ENCODE peak calls at places on chromosomes 13 and 19, in nine cellular contexts. One of them, this sample, is unnamed.

GRCh38 chr13:85544756-85545155 is 254.5 kb downstream of the SLITRK6 start:
- DNase-seq in IMR-90: no peak
- DNase-seq in lung: no peak
- DNase-seq in esophagus squamous epithelium: no peak
- DNase-seq in left lung: no peak
- DNase-seq in transverse colon: no peak
- DNase-seq in HL-60: no peak
- DNase-seq in tibial artery: no peak
- DNase-seq in left ventricle myocardium inferior: no peak
- DNase-seq in this sample: no peak

GRCh38 chr13:109667754-109668360 is 118.5 kb downstream of the IRS2 start:
- DNase-seq in esophagus squamous epithelium: no peak
- DNase-seq in lung: no peak
- DNase-seq in IMR-90: no peak
- DNase-seq in transverse colon: no peak
- DNase-seq in left ventricle myocardium inferior: no peak
- DNase-seq in HL-60: no peak
- DNase-seq in tibial artery: no peak
- DNase-seq in left lung: no peak
- DNase-seq in this sample: no peak

GRCh38 chr13:98839826-98840769 is 87.6 kb upstream of the SLC15A1 start:
- DNase-seq in IMR-90: peak; percentile 47
- DNase-seq in left lung: no peak
- DNase-seq in transverse colon: peak; percentile 51
- DNase-seq in HL-60: peak; percentile 52
- DNase-seq in tibial artery: peak; percentile 48
- DNase-seq in left ventricle myocardium inferior: peak; percentile 60
- DNase-seq in lung: peak; percentile 50
- DNase-seq in esophagus squamous epithelium: no peak
- DNase-seq in this sample: no peak

GRCh38 chr13:51955841-51956603 is 55.2 kb downstream of the ATP7B start:
- DNase-seq in IMR-90: no peak
- DNase-seq in esophagus squamous epithelium: no peak
- DNase-seq in lung: no peak
- DNase-seq in HL-60: no peak
- DNase-seq in left lung: no peak
- DNase-seq in left ventricle myocardium inferior: no peak
- DNase-seq in tibial artery: no peak
- DNase-seq in transverse colon: peak; percentile 53
- DNase-seq in this sample: no peak

GRCh38 chr19:11288349-11288748 is 7.6 kb upstream of the TSPAN16 start:
- DNase-seq in esophagus squamous epithelium: no peak
- DNase-seq in lung: no peak
- DNase-seq in tibial artery: no peak
- DNase-seq in left lung: no peak
- DNase-seq in IMR-90: peak; percentile 41
- DNase-seq in left ventricle myocardium inferior: no peak
- DNase-seq in HL-60: peak; percentile 23
- DNase-seq in transverse colon: no peak
- DNase-seq in this sample: no peak

GRCh38 chr13:99415014-99415650 is 86.1 kb upstream of the TM9SF2 start:
- DNase-seq in transverse colon: no peak
- DNase-seq in HL-60: peak; percentile 43
- DNase-seq in left ventricle myocardium inferior: no peak
- DNase-seq in esophagus squamous epithelium: no peak
- DNase-seq in lung: no peak
- DNase-seq in left lung: no peak
- DNase-seq in IMR-90: no peak
- DNase-seq in tibial artery: peak; percentile 38
- DNase-seq in this sample: no peak

GRCh38 chr19:39430675-39431593 is 4.8 kb downstream of the RPS16 start:
- DNase-seq in lung: peak; percentile 70
- DNase-seq in esophagus squamous epithelium: no peak
- DNase-seq in IMR-90: peak; percentile 100
- DNase-seq in left lung: no peak
- DNase-seq in HL-60: peak; percentile 74
- DNase-seq in left ventricle myocardium inferior: no peak
- DNase-seq in tibial artery: peak; percentile 42
- DNase-seq in transverse colon: peak; percentile 59
- DNase-seq in this sample: peak; percentile 74

GRCh38 chr13:79407349-79407979 is 1.4 kb upstream of the RBM26 start:
- DNase-seq in IMR-90: no peak
- DNase-seq in lung: no peak
- DNase-seq in transverse colon: no peak
- DNase-seq in tibial artery: no peak
- DNase-seq in esophagus squamous epithelium: no peak
- DNase-seq in left ventricle myocardium inferior: no peak
- DNase-seq in HL-60: no peak
- DNase-seq in left lung: no peak
- DNase-seq in this sample: no peak

GRCh38 chr13:65932587-65933239 is 1297.4 kb downstream of the PCDH9 start:
- DNase-seq in left lung: no peak
- DNase-seq in lung: no peak
- DNase-seq in transverse colon: no peak
- DNase-seq in IMR-90: peak; percentile 7
- DNase-seq in tibial artery: no peak
- DNase-seq in HL-60: no peak
- DNase-seq in esophagus squamous epithelium: no peak
- DNase-seq in left ventricle myocardium inferior: no peak
- DNase-seq in this sample: no peak

GRCh38 chr19:676007-676342 is 217 bp upstream of the FSTL3 start:
- DNase-seq in transverse colon: peak; percentile 48
- DNase-seq in left ventricle myocardium inferior: peak; percentile 62
- DNase-seq in IMR-90: no peak
- DNase-seq in left lung: no peak
- DNase-seq in HL-60: no peak
- DNase-seq in tibial artery: no peak
- DNase-seq in lung: no peak
- DNase-seq in esophagus squamous epithelium: no peak
- DNase-seq in this sample: no peak

GRCh38 chr19:18860725-18861124 is 29.0 kb downstream of the UPF1 start:
- DNase-seq in IMR-90: no peak
- DNase-seq in left ventricle myocardium inferior: no peak
- DNase-seq in esophagus squamous epithelium: no peak
- DNase-seq in left lung: no peak
- DNase-seq in lung: no peak
- DNase-seq in transverse colon: no peak
- DNase-seq in HL-60: no peak
- DNase-seq in tibial artery: no peak
- DNase-seq in this sample: no peak

GRCh38 chr19:12293771-12294307 is 844 bp downstream of the ZNF44 start:
- DNase-seq in left lung: peak; percentile 94
- DNase-seq in tibial artery: peak; percentile 73
- DNase-seq in esophagus squamous epithelium: peak; percentile 7
- DNase-seq in IMR-90: peak; percentile 46
- DNase-seq in lung: peak; percentile 91
- DNase-seq in HL-60: peak; percentile 83
- DNase-seq in left ventricle myocardium inferior: peak; percentile 50
- DNase-seq in transverse colon: peak; percentile 92
- DNase-seq in this sample: peak; percentile 84

GRCh38 chr19:8023371-8023770 is 17.9 kb upstream of the ELAVL1 start:
- DNase-seq in transverse colon: no peak
- DNase-seq in HL-60: no peak
- DNase-seq in left ventricle myocardium inferior: no peak
- DNase-seq in left lung: no peak
- DNase-seq in tibial artery: no peak
- DNase-seq in IMR-90: no peak
- DNase-seq in esophagus squamous epithelium: no peak
- DNase-seq in lung: no peak
- DNase-seq in this sample: no peak

GRCh38 chr19:10568444-10568825 is 344 bp downstream of the CDKN2D start:
- DNase-seq in transverse colon: peak; percentile 63
- DNase-seq in left lung: no peak
- DNase-seq in tibial artery: peak; percentile 37
- DNase-seq in left ventricle myocardium inferior: no peak
- DNase-seq in HL-60: peak; percentile 35
- DNase-seq in IMR-90: no peak
- DNase-seq in esophagus squamous epithelium: no peak
- DNase-seq in lung: no peak
- DNase-seq in this sample: peak; percentile 80

GRCh38 chr19:40335855-40336700 is 12.1 kb downstream of the C19orf47 start:
- DNase-seq in left ventricle myocardium inferior: no peak
- DNase-seq in lung: no peak
- DNase-seq in esophagus squamous epithelium: no peak
- DNase-seq in HL-60: no peak
- DNase-seq in tibial artery: no peak
- DNase-seq in transverse colon: no peak
- DNase-seq in left lung: peak; percentile 28
- DNase-seq in IMR-90: no peak
- DNase-seq in this sample: no peak

GRCh38 chr13:51785592-51786424 is 18.2 kb downstream of the DHRS12 start:
- DNase-seq in transverse colon: no peak
- DNase-seq in HL-60: no peak
- DNase-seq in tibial artery: peak; percentile 55
- DNase-seq in left ventricle myocardium inferior: peak; percentile 76
- DNase-seq in lung: no peak
- DNase-seq in IMR-90: peak; percentile 44
- DNase-seq in esophagus squamous epithelium: no peak
- DNase-seq in left lung: no peak
- DNase-seq in this sample: no peak

GRCh38 chr19:30887042-30887441 is 462.2 kb downstream of the TSHZ3 start:
- DNase-seq in left ventricle myocardium inferior: no peak
- DNase-seq in transverse colon: no peak
- DNase-seq in HL-60: no peak
- DNase-seq in left lung: no peak
- DNase-seq in tibial artery: no peak
- DNase-seq in esophagus squamous epithelium: no peak
- DNase-seq in lung: no peak
- DNase-seq in IMR-90: no peak
- DNase-seq in this sample: peak; percentile 45

GRCh38 chr13:114154476-114154875 is 22.1 kb upstream of the RASA3 start:
- DNase-seq in transverse colon: no peak
- DNase-seq in left lung: no peak
- DNase-seq in lung: no peak
- DNase-seq in HL-60: no peak
- DNase-seq in IMR-90: no peak
- DNase-seq in left ventricle myocardium inferior: no peak
- DNase-seq in esophagus squamous epithelium: no peak
- DNase-seq in tibial artery: no peak
- DNase-seq in this sample: no peak

GRCh38 chr19:13463296-13463695 is 43.0 kb downstream of the CACNA1A start:
- DNase-seq in left ventricle myocardium inferior: no peak
- DNase-seq in IMR-90: peak; percentile 15
- DNase-seq in HL-60: peak; percentile 3
- DNase-seq in esophagus squamous epithelium: no peak
- DNase-seq in tibial artery: no peak
- DNase-seq in transverse colon: no peak
- DNase-seq in left lung: no peak
- DNase-seq in lung: no peak
- DNase-seq in this sample: no peak

GRCh38 chr19:33403973-33404304 is 30.4 kb downstream of the CEBPG start:
- DNase-seq in IMR-90: no peak
- DNase-seq in tibial artery: no peak
- DNase-seq in HL-60: no peak
- DNase-seq in lung: no peak
- DNase-seq in left ventricle myocardium inferior: peak; percentile 7
- DNase-seq in left lung: no peak
- DNase-seq in transverse colon: no peak
- DNase-seq in esophagus squamous epithelium: no peak
- DNase-seq in this sample: no peak
- H3K27ac ChIP-seq in IMR-90: no peak overlapping the region
- H3K27ac ChIP-seq in tibial artery: no peak overlapping the region
- H3K27ac ChIP-seq in HL-60: no peak overlapping the region
- H3K27ac ChIP-seq in lung: peak overlapping the region; percentile 61
- H3K27ac ChIP-seq in left ventricle myocardium inferior: no peak overlapping the region
- H3K27ac ChIP-seq in left lung: peak overlapping the region; percentile 7
- H3K27ac ChIP-seq in transverse colon: no peak overlapping the region
- H3K27ac ChIP-seq in esophagus squamous epithelium: no peak overlapping the region
- H3K27ac ChIP-seq in this sample: no peak overlapping the region

GRCh38 chr19:38266070-38266469 is 1.7 kb downstream of the SPINT2 start:
- DNase-seq in left lung: no peak
- DNase-seq in IMR-90: no peak
- DNase-seq in left ventricle myocardium inferior: no peak
- DNase-seq in esophagus squamous epithelium: no peak
- DNase-seq in tibial artery: no peak
- DNase-seq in transverse colon: no peak
- DNase-seq in lung: no peak
- DNase-seq in HL-60: no peak
- DNase-seq in this sample: no peak
- H3K4me3 ChIP-seq in left lung: peak overlapping the region; percentile 73
- H3K4me3 ChIP-seq in IMR-90: no peak overlapping the region
- H3K4me3 ChIP-seq in left ventricle myocardium inferior: no peak overlapping the region
- H3K4me3 ChIP-seq in esophagus squamous epithelium: peak overlapping the region; percentile 83
- H3K4me3 ChIP-seq in tibial artery: no peak overlapping the region
- H3K4me3 ChIP-seq in transverse colon: peak overlapping the region; percentile 81
- H3K4me3 ChIP-seq in lung: no peak overlapping the region
- H3K4me3 ChIP-seq in HL-60: no peak overlapping the region
- H3K4me3 ChIP-seq in this sample: peak overlapping the region; percentile 75

GRCh38 chr19:55096061-55096701 is 20.5 kb downstream of the EPS8L1 start:
- DNase-seq in esophagus squamous epithelium: no peak
- DNase-seq in left lung: peak; percentile 70
- DNase-seq in IMR-90: no peak
- DNase-seq in tibial artery: no peak
- DNase-seq in left ventricle myocardium inferior: no peak
- DNase-seq in lung: no peak
- DNase-seq in HL-60: no peak
- DNase-seq in transverse colon: no peak
- DNase-seq in this sample: no peak

GRCh38 chr19:55097864-55098715 is 19.3 kb downstream of the PPP1R12C start:
- DNase-seq in transverse colon: no peak
- DNase-seq in lung: no peak
- DNase-seq in IMR-90: no peak
- DNase-seq in tibial artery: no peak
- DNase-seq in left ventricle myocardium inferior: no peak
- DNase-seq in HL-60: peak; percentile 91
- DNase-seq in esophagus squamous epithelium: no peak
- DNase-seq in left lung: peak; percentile 50
- DNase-seq in this sample: no peak

GRCh38 chr19:55099557-55100506 is 17.6 kb downstream of the PPP1R12C start:
- DNase-seq in transverse colon: no peak
- DNase-seq in lung: no peak
- DNase-seq in IMR-90: no peak
- DNase-seq in left ventricle myocardium inferior: no peak
- DNase-seq in left lung: no peak
- DNase-seq in HL-60: peak; percentile 13
- DNase-seq in tibial artery: no peak
- DNase-seq in esophagus squamous epithelium: no peak
- DNase-seq in this sample: no peak

GRCh38 chr19:55101261-55101660 is 16.2 kb downstream of the PPP1R12C start:
- DNase-seq in transverse colon: no peak
- DNase-seq in left lung: no peak
- DNase-seq in esophagus squamous epithelium: no peak
- DNase-seq in tibial artery: no peak
- DNase-seq in lung: no peak
- DNase-seq in IMR-90: no peak
- DNase-seq in left ventricle myocardium inferior: no peak
- DNase-seq in HL-60: no peak
- DNase-seq in this sample: no peak

GRCh38 chr19:55098716-55099556 is 18.5 kb downstream of the PPP1R12C start:
- DNase-seq in tibial artery: no peak
- DNase-seq in left lung: peak; percentile 68
- DNase-seq in HL-60: peak; percentile 41
- DNase-seq in esophagus squamous epithelium: no peak
- DNase-seq in IMR-90: no peak
- DNase-seq in left ventricle myocardium inferior: no peak
- DNase-seq in transverse colon: no peak
- DNase-seq in lung: no peak
- DNase-seq in this sample: no peak
- TF ChIP-seq CTCF in tibial artery: no peak
- TF ChIP-seq CTCF in left lung: no peak
- TF ChIP-seq CTCF in HL-60: peak; percentile 7
- TF ChIP-seq CTCF in esophagus squamous epithelium: no peak
- TF ChIP-seq CTCF in IMR-90: no peak
- TF ChIP-seq CTCF in left ventricle myocardium inferior: peak; percentile 10
- TF ChIP-seq CTCF in transverse colon: no peak
- TF ChIP-seq CTCF in lung: no peak
- TF ChIP-seq CTCF in this sample: no peak

GRCh38 chr13:42906257-42906656 is 85.8 kb downstream of the EPSTI1 start:
- DNase-seq in left lung: no peak
- DNase-seq in esophagus squamous epithelium: no peak
- DNase-seq in lung: no peak
- DNase-seq in tibial artery: no peak
- DNase-seq in left ventricle myocardium inferior: no peak
- DNase-seq in HL-60: no peak
- DNase-seq in IMR-90: no peak
- DNase-seq in transverse colon: no peak
- DNase-seq in this sample: no peak
- H3K27ac ChIP-seq in left lung: no peak overlapping the region
- H3K27ac ChIP-seq in esophagus squamous epithelium: no peak overlapping the region
- H3K27ac ChIP-seq in lung: no peak overlapping the region
- H3K27ac ChIP-seq in tibial artery: no peak overlapping the region
- H3K27ac ChIP-seq in left ventricle myocardium inferior: no peak overlapping the region
- H3K27ac ChIP-seq in HL-60: no peak overlapping the region
- H3K27ac ChIP-seq in IMR-90: no peak overlapping the region
- H3K27ac ChIP-seq in transverse colon: no peak overlapping the region
- H3K27ac ChIP-seq in this sample: no peak overlapping the region